ENCODE peak calls at places on chromosomes 6 and 20, in five cellular contexts. U, T, R, W and K are unnamed samples.

GRCh38 chr6:90294614-90294988 is 2.0 kb downstream of the BACH2 start:
- DNase-seq in W (no peak), T (peak), U (no peak), R (no peak), K (no peak)

GRCh38 chr6:49676671-49677281 is 36.6 kb downstream of the CRISP2 start:
- DNase-seq in W (no peak), U (no peak), T (no peak), R (no peak), K (peak)

GRCh38 chr6:2140438-2141128 is 104.8 kb downstream of the GMDS start:
- DNase-seq in R (no peak), U (no peak), T (no peak), W (peak), K (no peak)

GRCh38 chr6:71383891-71384489 is 95.4 kb downstream of the OGFRL1 start:
- DNase-seq in T (peak), W (peak), U (no peak), R (no peak), K (peak)

GRCh38 chr6:157962601-157963084 is 19.0 kb upstream of the SYNJ2 start:
- DNase-seq in T (no peak), W (no peak), U (no peak), R (peak), K (peak)

GRCh38 chr6:22821664-22822320 is 252.4 kb downstream of the HDGFL1 start:
- DNase-seq in W (no peak), T (no peak), R (no peak), U (no peak), K (peak)

GRCh38 chr6:112245511-112246203 is 8.7 kb downstream of the LAMA4 start:
- DNase-seq in R (no peak), U (no peak), T (no peak), W (no peak), K (peak)

GRCh38 chr6:1614448-1614766 is 4.7 kb downstream of the FOXC1 start:
- DNase-seq in U (no peak), R (no peak), W (no peak), T (no peak), K (no peak)

GRCh38 chr20:19661717-19662637 is 96.1 kb upstream of the RIN2 start:
- DNase-seq in T (peak), U (no peak), W (peak), R (peak), K (peak)

GRCh38 chr20:18543932-18544331 is 23.3 kb upstream of the SMIM26 start:
- DNase-seq in R (no peak), W (no peak), U (no peak), T (no peak), K (no peak)

GRCh38 chr6:39073471-39074355 is 25.1 kb downstream of the GLP1R start:
- DNase-seq in U (no peak), W (no peak), R (no peak), T (no peak), K (no peak)

GRCh38 chr20:34538671-34539123 is 19.8 kb upstream of the MAP1LC3A start:
- DNase-seq in R (peak), U (no peak), W (peak), T (peak), K (peak)

GRCh38 chr6:166849762-166850181 is 106.6 kb downstream of the RNASET2 start:
- DNase-seq in T (no peak), U (peak), W (no peak), R (no peak), K (no peak)

GRCh38 chr20:56731041-56731440 is 101.9 kb downstream of the TFAP2C start:
- DNase-seq in W (no peak), R (no peak), T (no peak), U (no peak), K (no peak)

GRCh38 chr6:162435071-162435470 is 292.5 kb downstream of the PRKN start:
- DNase-seq in T (no peak), W (no peak), R (no peak), U (no peak), K (no peak)

GRCh38 chr20:609371-609964 is 641 bp downstream of the TCF15 start:
- DNase-seq in U (no peak), T (peak), W (no peak), R (peak), K (no peak)

GRCh38 chr20:610130-611046 is at the start of gene TCF15:
- DNase-seq in R (peak), T (peak), U (no peak), W (no peak), K (no peak)

GRCh38 chr20:611843-612185 is 1.7 kb upstream of the TCF15 start:
- DNase-seq in W (no peak), U (no peak), T (no peak), R (no peak), K (no peak)

GRCh38 chr20:608970-609369 is 1.1 kb downstream of the TCF15 start:
- DNase-seq in W (no peak), T (no peak), R (no peak), U (no peak), K (no peak)

GRCh38 chr20:611047-611842 is 1.1 kb upstream of the TCF15 start:
- DNase-seq in W (no peak), R (no peak), U (no peak), T (no peak), K (no peak)
- TF ChIP-seq SMC3 in W (no peak), R (no peak), U (no peak), T (no peak), K (no peak)

GRCh38 chr20:4076671-4077070 is 61.3 kb upstream of the RNF24 start:
- DNase-seq in R (no peak), W (no peak), T (no peak), U (no peak), K (peak)

GRCh38 chr20:4076033-4076432 is 60.7 kb upstream of the RNF24 start:
- DNase-seq in W (no peak), U (no peak), T (no peak), R (no peak), K (peak)

GRCh38 chr20:4074877-4075455 is 59.6 kb upstream of the RNF24 start:
- DNase-seq in T (no peak), R (peak), U (no peak), W (no peak), K (no peak)

GRCh38 chr20:4071177-4071723 is 55.9 kb upstream of the RNF24 start:
- DNase-seq in T (no peak), U (no peak), W (no peak), R (no peak), K (no peak)

GRCh38 chr20:4073852-4074741 is 58.7 kb upstream of the RNF24 start:
- DNase-seq in U (no peak), R (no peak), T (no peak), W (no peak), K (no peak)
- H2AFZ ChIP-seq in U (no peak), R (peak), T (no peak), W (no peak), K (no peak)

GRCh38 chr6:40343887-40344565 is 243.1 kb downstream of the LRFN2 start:
- DNase-seq in W (no peak), R (no peak), U (no peak), T (peak), K (no peak)
- TF ChIP-seq SMC3 in W (no peak), R (no peak), U (no peak), T (no peak), K (no peak)

DNA sequence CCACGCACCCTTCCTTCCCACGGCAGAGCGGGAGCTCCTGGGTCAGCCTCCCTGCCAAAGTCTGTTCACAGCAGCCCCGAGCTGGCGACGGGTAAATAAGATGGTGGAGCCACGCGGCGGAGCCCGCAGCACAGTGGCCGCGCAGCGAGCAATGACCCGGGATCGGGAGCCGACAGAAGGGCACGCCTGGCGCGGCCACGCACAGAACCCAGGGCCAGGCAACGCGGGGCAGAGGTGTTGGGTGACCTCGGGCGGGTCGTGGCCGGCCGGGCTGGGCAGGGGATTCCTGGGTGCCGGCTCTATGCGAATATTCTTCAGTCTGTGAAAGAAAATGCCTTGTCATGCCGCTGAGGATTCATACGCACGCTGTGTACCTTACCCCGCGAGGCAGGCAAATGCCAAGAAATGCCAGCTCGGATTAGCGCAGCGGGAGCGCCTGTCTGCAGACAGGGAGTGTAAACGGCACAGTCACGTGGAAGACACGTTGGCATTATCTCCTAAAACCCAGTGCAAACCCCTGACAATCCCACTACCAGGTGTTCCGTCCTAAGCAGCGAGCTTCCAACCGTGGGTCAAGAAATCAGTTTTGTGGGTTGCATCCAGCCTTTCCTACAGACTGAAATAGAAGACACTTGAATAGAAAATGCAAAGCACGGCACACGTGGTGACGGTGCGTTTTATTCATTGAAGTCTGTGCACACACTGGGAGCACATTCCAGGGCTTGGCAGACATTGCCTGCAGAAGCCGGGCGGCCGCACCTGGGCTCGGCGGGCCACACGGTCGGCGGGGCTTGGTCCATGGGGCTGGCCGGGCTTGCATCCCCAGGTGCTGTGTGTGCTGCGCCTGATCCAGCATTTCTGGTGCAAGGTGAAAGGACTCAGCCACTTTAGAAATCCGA is 18.3 kb downstream of the CHRNA4 start:
- DNase-seq in T (no peak), U (no peak), W (no peak), R (no peak), K (no peak)
- H2AFZ ChIP-seq in T (no peak), U (no peak), W (no peak), R (no peak), K (no peak)

GRCh38 chr6:155260686-155261085 is 3.1 kb upstream of the CLDN20 start:
- DNase-seq in U (peak), W (no peak), T (no peak), R (no peak), K (no peak)
- TF ChIP-seq SMC3 in U (no peak), W (no peak), T (no peak), R (no peak), K (no peak)

DNA sequence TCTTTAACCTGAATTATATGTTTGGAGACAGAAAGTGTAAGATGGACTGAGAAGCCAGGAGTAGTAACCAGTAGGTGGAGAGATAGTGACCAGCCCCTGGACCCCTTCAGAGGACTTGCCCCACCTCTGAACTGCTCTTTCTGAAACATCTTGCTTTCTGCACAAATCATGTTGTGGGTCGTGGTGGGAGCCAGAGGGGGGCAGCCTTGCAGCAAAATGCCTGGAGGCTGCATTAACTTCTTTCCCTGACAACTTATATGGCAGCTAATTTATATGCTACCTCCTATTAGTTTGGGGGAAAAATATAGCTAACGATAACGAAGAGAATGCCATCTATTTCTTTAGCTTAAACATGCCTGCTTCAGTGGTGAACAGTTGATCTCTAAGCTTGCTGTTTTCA is 859.8 kb downstream of the MAFB start:
- DNase-seq in U (no peak), R (no peak), T (no peak), W (no peak), K (peak)
- H2AFZ ChIP-seq in U (peak), R (no peak), T (no peak), W (no peak), K (no peak)

DNA sequence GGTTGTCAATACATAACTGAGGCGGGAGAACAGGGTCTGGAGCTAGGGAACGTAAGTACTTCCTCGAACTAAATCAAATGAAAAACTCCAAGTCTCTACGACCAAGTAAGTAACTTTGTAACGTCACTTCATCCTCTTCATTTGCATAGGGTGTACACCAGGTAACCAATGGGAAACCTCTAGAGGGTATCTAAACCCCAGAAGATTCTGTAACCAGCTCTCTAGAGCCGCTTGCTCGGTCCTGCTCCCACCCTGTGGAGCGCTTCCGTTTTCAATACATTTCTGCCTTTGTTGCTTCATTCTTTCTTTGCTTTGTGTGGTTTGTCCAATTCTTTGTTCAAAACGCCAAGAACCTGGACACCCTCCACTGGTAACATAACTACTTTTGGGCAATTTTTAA is 133.5 kb upstream of the TMEM170B start:
- DNase-seq in R (no peak), T (no peak), W (no peak), U (no peak), K (no peak)
- TF ChIP-seq SMC3 in R (no peak), T (no peak), W (no peak), U (no peak), K (no peak)

GRCh38 chr20:21699216-21699508 is 6.3 kb upstream of the PAX1 start:
- DNase-seq in U (no peak), T (no peak), W (no peak), R (no peak), K (no peak)

GRCh38 chr20:21702553-21703467 is 2.7 kb upstream of the PAX1 start:
- DNase-seq in W (peak), U (no peak), T (peak), R (peak), K (peak)

GRCh38 chr20:21703740-21704407 is 1.6 kb upstream of the PAX1 start:
- DNase-seq in T (no peak), U (no peak), R (no peak), W (no peak), K (no peak)

GRCh38 chr20:21702001-21702400 is 3.5 kb upstream of the PAX1 start:
- DNase-seq in R (no peak), W (no peak), T (no peak), U (no peak), K (no peak)

DNA sequence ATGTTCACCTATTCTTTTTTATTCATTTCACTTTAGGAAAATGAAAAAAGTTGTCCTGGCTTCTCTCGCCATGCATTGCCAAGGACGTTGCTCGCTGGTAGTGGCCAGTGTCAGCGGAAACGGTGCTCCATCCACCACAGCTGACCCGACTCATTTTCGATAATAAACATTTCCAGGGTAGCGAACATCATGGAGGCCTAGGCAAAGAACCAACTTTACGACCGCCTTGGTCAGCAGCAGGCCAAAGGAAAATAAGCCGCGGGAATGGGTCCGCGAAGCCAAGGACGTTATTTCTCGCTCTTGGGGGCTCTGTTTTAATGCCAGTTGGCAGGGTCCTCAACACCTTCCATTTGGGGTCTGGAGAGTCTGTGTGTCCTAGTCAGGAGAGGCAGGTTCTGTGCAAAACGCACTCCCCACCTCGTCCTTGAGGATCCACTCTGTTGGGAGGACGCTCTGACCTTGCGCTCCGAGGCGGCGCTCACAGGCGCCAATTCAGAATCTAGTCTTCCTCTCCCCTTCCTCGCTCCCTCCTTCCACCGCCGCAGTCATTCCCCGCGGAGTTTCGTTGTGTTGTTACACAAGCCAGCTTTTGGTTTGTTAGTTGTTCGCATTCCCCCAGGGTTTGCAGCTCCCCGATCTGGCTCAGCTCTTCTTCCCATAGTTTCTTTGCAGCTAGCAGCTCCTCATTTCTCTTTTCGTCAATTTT is 4.1 kb upstream of the PAX1 start:
- DNase-seq in W (no peak), U (no peak), T (no peak), R (no peak), K (no peak)
- H2AFZ ChIP-seq in W (no peak), U (no peak), T (no peak), R (no peak), K (no peak)

GRCh38 chr6:80771941-80772340 is 665.5 kb downstream of the BCKDHB start:
- DNase-seq in T (no peak), W (no peak), R (no peak), U (no peak), K (peak)

GRCh38 chr6:80769101-80769500 is 662.6 kb downstream of the BCKDHB start:
- DNase-seq in R (no peak), U (no peak), T (no peak), W (no peak), K (peak)

GRCh38 chr6:80767808-80768207 is 661.3 kb downstream of the BCKDHB start:
- DNase-seq in U (no peak), T (no peak), R (no peak), W (no peak), K (peak)
- TF ChIP-seq SMC3 in U (no peak), T (no peak), R (no peak), W (no peak), K (no peak)

GRCh38 chr20:53671370-53671769 is 77.7 kb upstream of the ZNF217 start:
- DNase-seq in R (no peak), W (no peak), T (no peak), U (no peak), K (no peak)

GRCh38 chr20:53666144-53666543 is 72.5 kb upstream of the ZNF217 start:
- DNase-seq in T (no peak), R (no peak), W (no peak), U (no peak), K (no peak)

GRCh38 chr20:53672484-53673129 is 79.0 kb upstream of the ZNF217 start:
- DNase-seq in U (no peak), T (no peak), R (no peak), W (no peak), K (peak)

GRCh38 chr20:53664121-53664520 is 70.5 kb upstream of the ZNF217 start:
- DNase-seq in R (no peak), T (no peak), U (no peak), W (no peak), K (no peak)

GRCh38 chr20:53668981-53669380 is 75.3 kb upstream of the ZNF217 start:
- DNase-seq in W (no peak), R (no peak), T (no peak), U (no peak), K (no peak)
- H2AFZ ChIP-seq in W (no peak), R (no peak), T (no peak), U (no peak), K (no peak)